ENCODE peak calls at places on chromosomes 6 and 20, in six cellular contexts. V is KG1; C is iris pigment epithelial cell; L is cardiac fibroblast; O is activated CD8-positive, alpha-beta memory T cell treated with anti-CD3 and anti-CD28 coated beads, Interleukin-2, amount 50 U/mL, for 48 hours; R is GM04504. J is an unnamed sample.

GRCh38 chr6:44245912-44246662 is 814 bp upstream of the HSP90AB1 start:
- DNase-seq in O (peak), L (peak), C (peak), V (peak), R (peak), J (peak)

GRCh38 chr20:16518068-16518783 is 55.0 kb downstream of the KIF16B start:
- DNase-seq in O (no peak), V (no peak), C (peak), R (no peak), L (peak), J (peak)

GRCh38 chr20:25041813-25042530 is 16.0 kb downstream of the ACSS1 start:
- DNase-seq in V (no peak), C (no peak), O (no peak), R (no peak), L (no peak), J (no peak)

GRCh38 chr6:158031445-158032353 is 50.0 kb downstream of the SYNJ2 start:
- DNase-seq in V (peak), R (peak), O (peak), C (peak), L (peak), J (no peak)

GRCh38 chr6:150004783-150005717 is 20.3 kb downstream of the RAET1L start:
- DNase-seq in C (peak), L (peak), O (peak), R (peak), V (peak), J (peak)

GRCh38 chr20:63837134-63837429 is 6.0 kb upstream of the ZBTB46 start:
- DNase-seq in R (no peak), O (no peak), V (no peak), C (no peak), L (no peak), J (no peak)

GRCh38 chr6:129608886-129609540 is 101.0 kb downstream of the ARHGAP18 start:
- DNase-seq in O (no peak), C (no peak), R (no peak), V (no peak), L (no peak), J (no peak)

GRCh38 chr6:169807219-169807618 is 55.8 kb downstream of the ERMARD start:
- DNase-seq in L (no peak), V (no peak), C (no peak), R (no peak), O (peak), J (no peak)

GRCh38 chr6:38566295-38566694 is 73.4 kb downstream of the BTBD9 start:
- DNase-seq in V (no peak), C (peak), L (no peak), R (no peak), O (no peak), J (no peak)

GRCh38 chr6:35084041-35084491 is 57.1 kb downstream of the TCP11 start:
- DNase-seq in R (no peak), V (no peak), O (peak), L (no peak), C (no peak), J (no peak)